ENCODE peak calls at places on chromosomes 7 and 10, in four cellular contexts. One of them, this sample, is unnamed.

GRCh38 chr7:54995631-54996340 is 23.0 kb upstream of the EGFR start:
- DNase-seq in GM12865: peak; percentile 28
- DNase-seq in fibroblast of villous mesenchyme: peak; percentile 63
- DNase-seq in transverse colon: no peak
- DNase-seq in this sample: peak; percentile 66

GRCh38 chr10:71076473-71077142 is 135.8 kb upstream of the UNC5B start:
- DNase-seq in fibroblast of villous mesenchyme: no peak
- DNase-seq in GM12865: no peak
- DNase-seq in transverse colon: peak; percentile 2
- DNase-seq in this sample: no peak

GRCh38 chr7:12805957-12806356 is 118.5 kb downstream of the ARL4A start:
- DNase-seq in GM12865: no peak
- DNase-seq in fibroblast of villous mesenchyme: no peak
- DNase-seq in transverse colon: no peak
- DNase-seq in this sample: no peak

GRCh38 chr7:24456526-24457214 is 116.6 kb upstream of the PALS2 start:
- DNase-seq in fibroblast of villous mesenchyme: peak; percentile 1
- DNase-seq in GM12865: peak; percentile 44
- DNase-seq in transverse colon: no peak
- DNase-seq in this sample: peak; percentile 17

GRCh38 chr7:55086413-55087201 is 67.8 kb downstream of the EGFR start:
- DNase-seq in GM12865: peak; percentile 73
- DNase-seq in fibroblast of villous mesenchyme: peak; percentile 83
- DNase-seq in transverse colon: no peak
- DNase-seq in this sample: no peak

GRCh38 chr7:117715784-117716445 is 157.3 kb downstream of the CTTNBP2 start:
- DNase-seq in GM12865: peak; percentile 65
- DNase-seq in transverse colon: peak; percentile 35
- DNase-seq in fibroblast of villous mesenchyme: peak; percentile 73
- DNase-seq in this sample: peak; percentile 70

GRCh38 chr7:143048827-143049226 is 3.3 kb upstream of the OR6V1 start:
- DNase-seq in fibroblast of villous mesenchyme: no peak
- DNase-seq in GM12865: no peak
- DNase-seq in transverse colon: no peak
- DNase-seq in this sample: no peak

GRCh38 chr10:122054046-122055025 is 65.4 kb downstream of the TACC2 start:
- DNase-seq in fibroblast of villous mesenchyme: peak; percentile 86
- DNase-seq in GM12865: peak; percentile 22
- DNase-seq in transverse colon: peak; percentile 60
- DNase-seq in this sample: peak; percentile 58

GRCh38 chr10:13001887-13002212 is 337 bp upstream of the CCDC3 start:
- DNase-seq in GM12865: no peak
- DNase-seq in fibroblast of villous mesenchyme: no peak
- DNase-seq in transverse colon: no peak
- DNase-seq in this sample: no peak

GRCh38 chr7:123535517-123535916 is 1.1 kb upstream of the IQUB start:
- DNase-seq in GM12865: no peak
- DNase-seq in fibroblast of villous mesenchyme: no peak
- DNase-seq in transverse colon: no peak
- DNase-seq in this sample: no peak

GRCh38 chr10:99711129-99711719 is 20.7 kb downstream of the COX15 start:
- DNase-seq in fibroblast of villous mesenchyme: peak; percentile 77
- DNase-seq in GM12865: peak; percentile 56
- DNase-seq in transverse colon: peak; percentile 35
- DNase-seq in this sample: peak; percentile 14

GRCh38 chr7:1422512-1423265 is 36.6 kb downstream of the MICALL2 start:
- DNase-seq in transverse colon: no peak
- DNase-seq in fibroblast of villous mesenchyme: peak; percentile 13
- DNase-seq in GM12865: no peak
- DNase-seq in this sample: no peak

GRCh38 chr7:16744518-16745250 is 8.9 kb upstream of the TSPAN13 start:
- DNase-seq in transverse colon: no peak
- DNase-seq in fibroblast of villous mesenchyme: no peak
- DNase-seq in GM12865: no peak
- DNase-seq in this sample: no peak
- TF ChIP-seq CTCF in transverse colon: no peak
- TF ChIP-seq CTCF in fibroblast of villous mesenchyme: no peak
- TF ChIP-seq CTCF in GM12865: no peak
- TF ChIP-seq CTCF in this sample: no peak

GRCh38 chr10:77712207-77712606 is 74.6 kb upstream of the KCNMA1 start:
- DNase-seq in transverse colon: no peak
- DNase-seq in GM12865: no peak
- DNase-seq in fibroblast of villous mesenchyme: no peak
- DNase-seq in this sample: no peak

GRCh38 chr10:77710081-77710551 is 72.5 kb upstream of the KCNMA1 start:
- DNase-seq in transverse colon: no peak
- DNase-seq in GM12865: peak; percentile 80
- DNase-seq in fibroblast of villous mesenchyme: no peak
- DNase-seq in this sample: no peak

GRCh38 chr10:77713506-77714280 is 76.1 kb upstream of the KCNMA1 start:
- DNase-seq in transverse colon: no peak
- DNase-seq in GM12865: no peak
- DNase-seq in fibroblast of villous mesenchyme: no peak
- DNase-seq in this sample: no peak

GRCh38 chr10:77710759-77711682 is 73.4 kb upstream of the KCNMA1 start:
- DNase-seq in transverse colon: peak; percentile 77
- DNase-seq in GM12865: peak; percentile 85
- DNase-seq in fibroblast of villous mesenchyme: peak; percentile 49
- DNase-seq in this sample: peak; percentile 93

GRCh38 chr10:77711683-77712049 is 74.1 kb upstream of the KCNMA1 start:
- DNase-seq in GM12865: no peak
- DNase-seq in transverse colon: no peak
- DNase-seq in fibroblast of villous mesenchyme: no peak
- DNase-seq in this sample: no peak
- TF ChIP-seq CTCF in GM12865: no peak
- TF ChIP-seq CTCF in transverse colon: no peak
- TF ChIP-seq CTCF in fibroblast of villous mesenchyme: no peak
- TF ChIP-seq CTCF in this sample: no peak

GRCh38 chr10:1966698-1967097 is 229.4 kb upstream of the ADARB2 start:
- DNase-seq in transverse colon: no peak
- DNase-seq in fibroblast of villous mesenchyme: no peak
- DNase-seq in GM12865: no peak
- DNase-seq in this sample: no peak

GRCh38 chr10:1964476-1964875 is 227.2 kb upstream of the ADARB2 start:
- DNase-seq in fibroblast of villous mesenchyme: no peak
- DNase-seq in transverse colon: no peak
- DNase-seq in GM12865: no peak
- DNase-seq in this sample: no peak

GRCh38 chr10:1957057-1957456 is 219.7 kb upstream of the ADARB2 start:
- DNase-seq in transverse colon: no peak
- DNase-seq in fibroblast of villous mesenchyme: no peak
- DNase-seq in GM12865: no peak
- DNase-seq in this sample: no peak

GRCh38 chr10:1963341-1963740 is 226.0 kb upstream of the ADARB2 start:
- DNase-seq in GM12865: no peak
- DNase-seq in fibroblast of villous mesenchyme: no peak
- DNase-seq in transverse colon: no peak
- DNase-seq in this sample: no peak

DNA sequence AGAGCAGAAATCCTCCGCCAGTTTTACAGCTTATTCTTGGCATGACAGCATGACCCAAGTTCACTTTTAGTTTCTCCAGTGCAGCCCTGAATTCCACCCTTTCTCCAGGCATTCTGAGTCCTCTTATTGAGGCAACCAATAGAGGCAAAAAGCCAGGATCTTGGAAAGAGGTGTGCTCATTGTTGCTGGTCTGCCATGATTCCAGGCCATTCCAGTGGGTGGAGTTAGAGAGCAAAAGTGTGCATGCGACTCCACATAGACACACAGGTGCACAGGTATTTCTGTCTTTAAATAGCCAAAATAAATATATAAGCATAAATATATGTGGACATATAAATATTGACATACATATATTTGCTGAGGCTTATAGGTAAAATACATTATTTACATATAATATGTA is 224.7 kb upstream of the ADARB2 start:
- DNase-seq in transverse colon: no peak
- DNase-seq in GM12865: no peak
- DNase-seq in fibroblast of villous mesenchyme: no peak
- DNase-seq in this sample: no peak
- TF ChIP-seq CTCF in transverse colon: no peak
- TF ChIP-seq CTCF in GM12865: no peak
- TF ChIP-seq CTCF in fibroblast of villous mesenchyme: no peak
- TF ChIP-seq CTCF in this sample: no peak

GRCh38 chr7:78074713-78075112 is 276.1 kb downstream of the PHTF2 start:
- DNase-seq in fibroblast of villous mesenchyme: no peak
- DNase-seq in transverse colon: no peak
- DNase-seq in GM12865: no peak
- DNase-seq in this sample: no peak
- TF ChIP-seq CTCF in fibroblast of villous mesenchyme: no peak
- TF ChIP-seq CTCF in transverse colon: no peak
- TF ChIP-seq CTCF in GM12865: no peak
- TF ChIP-seq CTCF in this sample: no peak

GRCh38 chr10:73248259-73248724 is 1.2 kb upstream of the DNAJC9 start:
- DNase-seq in transverse colon: no peak
- DNase-seq in fibroblast of villous mesenchyme: no peak
- DNase-seq in GM12865: peak; percentile 12
- DNase-seq in this sample: no peak

GRCh38 chr10:73244866-73245477 is 2.1 kb downstream of the DNAJC9 start:
- DNase-seq in GM12865: peak; percentile 21
- DNase-seq in transverse colon: no peak
- DNase-seq in fibroblast of villous mesenchyme: peak; percentile 44
- DNase-seq in this sample: no peak

GRCh38 chr10:73247509-73248258 is 629 bp upstream of the DNAJC9 start:
- DNase-seq in transverse colon: no peak
- DNase-seq in GM12865: peak; percentile 36
- DNase-seq in fibroblast of villous mesenchyme: peak; percentile 10
- DNase-seq in this sample: no peak

GRCh38 chr10:73246322-73246782 is 703 bp downstream of the DNAJC9 start:
- DNase-seq in transverse colon: no peak
- DNase-seq in fibroblast of villous mesenchyme: peak; percentile 18
- DNase-seq in GM12865: peak; percentile 17
- DNase-seq in this sample: no peak

DNA sequence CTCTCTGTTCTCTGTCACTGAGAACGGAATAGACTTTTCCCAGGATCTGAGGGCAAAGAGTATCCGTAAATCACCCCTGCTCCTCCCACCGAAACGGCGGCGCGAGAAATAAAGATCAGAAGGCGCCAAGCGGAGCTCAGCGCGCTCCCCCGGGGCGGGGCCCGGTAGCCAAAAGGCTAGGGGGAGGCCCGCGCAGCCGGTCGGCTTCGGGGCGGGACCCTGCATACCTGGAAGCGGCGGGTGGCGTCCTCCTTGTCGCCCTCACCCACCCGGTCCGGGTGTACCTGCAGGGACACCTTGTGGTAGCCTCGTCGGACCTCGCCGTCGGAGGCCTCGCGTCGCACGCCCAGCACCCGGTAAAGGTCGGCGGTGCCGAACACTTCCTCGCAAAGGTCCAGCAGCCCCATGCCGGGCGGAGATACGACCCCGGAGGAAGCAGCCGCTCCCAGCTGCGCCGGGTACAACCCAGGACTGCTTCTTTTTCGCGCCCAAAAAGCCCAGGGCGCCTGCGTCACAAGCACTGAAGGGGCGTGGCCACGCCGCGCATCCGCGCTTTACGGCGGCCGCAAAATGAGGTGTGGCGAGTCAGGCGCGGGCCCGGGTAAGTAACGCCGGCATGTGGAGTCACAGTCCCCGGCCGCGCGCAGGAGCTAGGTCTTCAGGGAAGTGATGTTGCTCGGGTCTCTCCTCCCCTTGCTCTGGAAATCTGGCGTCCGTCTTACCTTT is at the start of gene DNAJC9:
- DNase-seq in transverse colon: peak; percentile 98
- DNase-seq in fibroblast of villous mesenchyme: peak; percentile 94
- DNase-seq in GM12865: peak; percentile 98
- DNase-seq in this sample: peak; percentile 99
- TF ChIP-seq CTCF in transverse colon: no peak
- TF ChIP-seq CTCF in fibroblast of villous mesenchyme: no peak
- TF ChIP-seq CTCF in GM12865: no peak
- TF ChIP-seq CTCF in this sample: no peak

GRCh38 chr10:117472872-117473271 is 69.7 kb upstream of the EMX2 start:
- DNase-seq in fibroblast of villous mesenchyme: no peak
- DNase-seq in GM12865: no peak
- DNase-seq in transverse colon: no peak
- DNase-seq in this sample: no peak
- TF ChIP-seq CTCF in fibroblast of villous mesenchyme: no peak
- TF ChIP-seq CTCF in GM12865: no peak
- TF ChIP-seq CTCF in transverse colon: no peak
- TF ChIP-seq CTCF in this sample: no peak

DNA sequence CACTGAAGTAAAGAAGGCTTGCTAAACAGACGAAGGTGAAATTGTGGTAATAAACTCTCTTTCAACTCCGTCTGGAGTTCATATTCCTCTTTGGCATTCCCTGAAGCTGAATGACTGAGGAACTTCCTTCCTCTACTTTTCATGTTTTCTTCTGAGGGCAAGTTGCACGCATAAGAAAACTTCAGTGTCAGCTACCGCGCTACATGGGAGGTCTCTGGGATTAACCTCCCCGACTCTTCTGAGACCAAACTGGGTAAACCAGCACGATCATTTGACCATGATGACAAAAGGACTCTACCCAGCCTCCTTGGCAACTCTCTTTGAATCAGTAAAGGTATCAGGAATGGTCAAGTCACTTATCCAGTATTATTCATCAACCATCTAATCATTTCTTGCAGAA is 44.7 kb downstream of the RHOBTB1 start:
- DNase-seq in fibroblast of villous mesenchyme: no peak
- DNase-seq in GM12865: no peak
- DNase-seq in transverse colon: no peak
- DNase-seq in this sample: no peak
- TF ChIP-seq CTCF in fibroblast of villous mesenchyme: no peak
- TF ChIP-seq CTCF in GM12865: no peak
- TF ChIP-seq CTCF in transverse colon: no peak
- TF ChIP-seq CTCF in this sample: no peak

GRCh38 chr10:95819620-95820329 is 63.8 kb downstream of the ENTPD1 start:
- DNase-seq in transverse colon: no peak
- DNase-seq in GM12865: no peak
- DNase-seq in fibroblast of villous mesenchyme: no peak
- DNase-seq in this sample: no peak

GRCh38 chr10:95818010-95818409 is 62.0 kb downstream of the ENTPD1 start:
- DNase-seq in transverse colon: no peak
- DNase-seq in GM12865: no peak
- DNase-seq in fibroblast of villous mesenchyme: no peak
- DNase-seq in this sample: no peak

GRCh38 chr10:95818663-95819062 is 62.7 kb downstream of the ENTPD1 start:
- DNase-seq in transverse colon: no peak
- DNase-seq in fibroblast of villous mesenchyme: peak; percentile 63
- DNase-seq in GM12865: no peak
- DNase-seq in this sample: no peak

GRCh38 chr10:95821766-95822165 is 65.8 kb downstream of the ENTPD1 start:
- DNase-seq in fibroblast of villous mesenchyme: no peak
- DNase-seq in transverse colon: no peak
- DNase-seq in GM12865: no peak
- DNase-seq in this sample: no peak

DNA sequence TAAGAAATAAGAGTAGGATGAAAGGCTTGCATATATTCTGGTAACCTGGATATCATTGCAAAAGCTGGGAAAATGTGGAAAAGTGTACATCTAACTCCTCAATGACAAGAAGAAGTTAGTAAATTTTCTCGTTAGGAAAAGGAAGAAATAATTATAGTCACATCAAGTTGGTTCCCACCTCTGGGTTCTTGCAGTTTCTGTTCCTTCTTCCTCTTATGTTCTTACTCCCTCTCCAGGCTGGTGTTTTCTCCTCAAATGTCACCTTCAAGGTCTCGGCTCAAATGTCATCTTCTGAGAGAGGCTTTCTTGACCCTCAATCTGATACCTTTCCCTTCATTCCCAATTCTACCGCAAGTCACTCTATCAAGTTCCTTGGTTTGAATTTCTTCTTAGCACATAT is 64.4 kb downstream of the ENTPD1 start:
- DNase-seq in GM12865: peak; percentile 65
- DNase-seq in fibroblast of villous mesenchyme: no peak
- DNase-seq in transverse colon: no peak
- DNase-seq in this sample: no peak
- TF ChIP-seq CTCF in GM12865: no peak
- TF ChIP-seq CTCF in fibroblast of villous mesenchyme: no peak
- TF ChIP-seq CTCF in transverse colon: no peak
- TF ChIP-seq CTCF in this sample: no peak

This sample was measured in Calu3.